ENCODE peak calls at places on chromosomes 1 and 21, in nine cellular contexts. Y is HCT116, L is GM06990, D is breast epithelium, B is dorsolateral prefrontal cortex, O is heart left ventricle, J is cardiac muscle cell, Z is choroid plexus epithelial cell, R is BJ. A is an unnamed sample.

GRCh38 chr1:61187380-61188086 is 105.2 kb downstream of the NFIA start:
- DNase-seq in Y (no peak), L (no peak), D (no peak), B (no peak), O (no peak), J (no peak), Z (no peak), R (no peak), A (no peak)

GRCh38 chr1:54500030-54500389 is 48.0 kb upstream of the ACOT11 start:
- DNase-seq in Y (no peak), L (no peak), D (no peak), B (no peak), O (no peak), J (no peak), Z (no peak), R (no peak), A (no peak)

GRCh38 chr1:216221260-216221700 is 202.0 kb downstream of the USH2A start:
- DNase-seq in Y (peak; percentile 7), L (peak; percentile 17), D (peak; percentile 42), B (peak; percentile 51), O (no peak), J (peak; percentile 78), Z (peak; percentile 87), R (peak; percentile 57), A (peak; percentile 70)

GRCh38 chr21:41932191-41932575 is 21.6 kb downstream of the C2CD2 start:
- DNase-seq in Y (peak; percentile 84), L (no peak), D (no peak), B (no peak), O (no peak), J (peak; percentile 85), Z (peak; percentile 79), R (peak; percentile 41), A (peak; percentile 47)

GRCh38 chr1:229461032-229461668 is 27.3 kb upstream of the ACTA1 start:
- DNase-seq in Y (no peak), L (no peak), D (no peak), B (peak; percentile 75), O (no peak), J (no peak), Z (no peak), R (no peak), A (no peak)

GRCh38 chr21:36145259-36145658 is 10.4 kb downstream of the CBR3 start:
- DNase-seq in Y (no peak), L (no peak), D (no peak), B (no peak), O (no peak), J (no peak), Z (no peak), R (no peak), A (no peak)

GRCh38 chr1:225891229-225891972 is 2.5 kb upstream of the LEFTY1 start:
- DNase-seq in Y (no peak), L (no peak), D (peak; percentile 69), B (no peak), O (no peak), J (no peak), Z (no peak), R (no peak), A (no peak)

GRCh38 chr1:24905979-24906720 is 23.9 kb downstream of the RUNX3 start:
- DNase-seq in Y (no peak), L (no peak), D (no peak), B (no peak), O (no peak), J (no peak), Z (no peak), R (no peak), A (no peak)

GRCh38 chr1:207817166-207817565 is 65.3 kb downstream of the CD46 start:
- DNase-seq in Y (no peak), L (no peak), D (no peak), B (no peak), O (no peak), J (no peak), Z (no peak), R (no peak), A (no peak)

GRCh38 chr1:8813991-8814390 is 3.4 kb downstream of the RERE start:
- DNase-seq in Y (no peak), L (no peak), D (no peak), B (no peak), O (no peak), J (no peak), Z (peak; percentile 30), R (no peak), A (no peak)

DNA sequence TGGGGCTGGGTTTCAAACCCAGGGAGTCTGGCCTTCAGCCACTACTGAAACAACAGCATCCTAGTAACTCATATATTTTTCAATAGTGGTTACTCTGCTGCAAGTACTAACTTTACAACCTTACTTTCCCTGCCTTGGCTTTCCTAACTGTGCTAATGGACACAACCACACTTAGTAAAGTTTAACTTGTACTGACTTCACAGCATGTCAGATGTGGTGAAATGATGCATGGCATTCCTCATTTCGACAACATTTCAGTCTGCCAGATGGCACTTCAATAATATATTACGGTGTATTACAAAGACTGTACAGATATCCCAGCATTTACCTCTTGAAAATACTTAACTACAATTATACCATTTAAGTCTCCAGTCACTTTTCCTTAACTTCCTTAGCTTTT is 27.8 kb downstream of the LRRC7 start:
- DNase-seq in Y (no peak), L (no peak), D (no peak), B (no peak), O (no peak), J (no peak), Z (no peak), R (no peak), A (no peak)
- TF ChIP-seq CTCF in Y (no peak), L (no peak), D (no peak), B (no peak), O (no peak), J (no peak), Z (no peak), R (no peak), A (no peak)

GRCh38 chr1:62377043-62377562 is 57.9 kb upstream of the KANK4 start:
- DNase-seq in Y (no peak), L (no peak), D (no peak), B (no peak), O (no peak), J (no peak), Z (no peak), R (no peak), A (no peak)
- H3K4me3 ChIP-seq in Y (no peak overlapping the region), L (no peak overlapping the region), D (no peak overlapping the region), B (no peak overlapping the region), O (no peak overlapping the region), J (no peak overlapping the region), Z (no peak overlapping the region), R (no peak overlapping the region), A (no peak overlapping the region)

GRCh38 chr1:83583351-83584014 is 415.4 kb downstream of the TTLL7 start:
- DNase-seq in Y (no peak), L (peak; percentile 24), D (no peak), B (no peak), O (no peak), J (no peak), Z (peak; percentile 3), R (no peak), A (peak; percentile 16)
- TF ChIP-seq CTCF in Y (peak; percentile 9), L (peak; percentile 33), D (no peak), B (peak; percentile 49), O (peak; percentile 22), J (no peak), Z (peak; percentile 19), R (peak; percentile 49), A (peak; percentile 32)

GRCh38 chr1:26787381-26787705 is 407 bp upstream of the PIGV start:
- DNase-seq in Y (no peak), L (no peak), D (no peak), B (no peak), O (no peak), J (peak; percentile 69), Z (peak; percentile 85), R (no peak), A (no peak)

GRCh38 chr1:26788515-26788785 is 700 bp downstream of the PIGV start:
- DNase-seq in Y (no peak), L (no peak), D (no peak), B (no peak), O (no peak), J (no peak), Z (no peak), R (no peak), A (no peak)

GRCh38 chr1:26787706-26788514 is at the start of gene PIGV:
- DNase-seq in Y (peak; percentile 55), L (peak; percentile 93), D (peak; percentile 87), B (peak; percentile 75), O (peak; percentile 95), J (peak; percentile 88), Z (peak; percentile 84), R (no peak), A (no peak)

GRCh38 chr1:26785611-26786436 is 1.9 kb upstream of the PIGV start:
- DNase-seq in Y (no peak), L (no peak), D (no peak), B (no peak), O (no peak), J (peak; percentile 53), Z (peak; percentile 54), R (no peak), A (no peak)

GRCh38 chr1:26786437-26787380 is 1.0 kb upstream of the PIGV start:
- DNase-seq in Y (no peak), L (peak; percentile 57), D (peak; percentile 47), B (no peak), O (peak; percentile 79), J (peak; percentile 94), Z (peak; percentile 89), R (peak; percentile 77), A (no peak)
- H3K4me3 ChIP-seq in Y (peak overlapping the region; percentile 94), L (peak overlapping the region; percentile 80), D (peak overlapping the region; percentile 74), B (peak overlapping the region; percentile 71), O (peak overlapping the region; percentile 81), J (peak overlapping the region; percentile 62), Z (peak overlapping the region; percentile 82), R (peak overlapping the region; percentile 54), A (peak overlapping the region; percentile 65)

A was measured in HFF-Myc.